ENCODE peak calls at places on chromosomes 16 and 17, in nine cellular contexts. One of them, this sample, is unnamed.

GRCh38 chr16:48963901-48964615 is 317.6 kb downstream of the CBLN1 start:
- DNase-seq in MCF 10A: peak
- DNase-seq in NCI-H82: no peak
- DNase-seq in activated naive CD8-positive, alpha-beta T cell treated with anti-CD3 and anti-CD28 coated beads, Interleukin-2, amount 50 U/mL, for 24 hours: no peak
- DNase-seq in AG20443: peak
- DNase-seq in NCI-H1930: no peak
- DNase-seq in stimulated activated CD4-positive, alpha-beta T cell treated with anti-CD3 and anti-CD28 coated beads, Interleukin-4, amount 100 ng/mL, for 24 hours: no peak
- DNase-seq in NCI-H748 treated with DMSO at 0.1 percent for 48 hours: no peak
- DNase-seq in brain microvascular endothelial cell: no peak
- DNase-seq in this sample: no peak

GRCh38 chr17:16378631-16379282 is 2.1 kb upstream of the UBB start:
- DNase-seq in stimulated activated CD4-positive, alpha-beta T cell treated with anti-CD3 and anti-CD28 coated beads, Interleukin-4, amount 100 ng/mL, for 24 hours: no peak
- DNase-seq in NCI-H82: no peak
- DNase-seq in activated naive CD8-positive, alpha-beta T cell treated with anti-CD3 and anti-CD28 coated beads, Interleukin-2, amount 50 U/mL, for 24 hours: no peak
- DNase-seq in MCF 10A: peak
- DNase-seq in AG20443: no peak
- DNase-seq in NCI-H1930: no peak
- DNase-seq in brain microvascular endothelial cell: no peak
- DNase-seq in NCI-H748 treated with DMSO at 0.1 percent for 48 hours: no peak
- DNase-seq in this sample: no peak

GRCh38 chr16:76748698-76749097 is 442.3 kb upstream of the MON1B start:
- DNase-seq in NCI-H82: no peak
- DNase-seq in AG20443: no peak
- DNase-seq in NCI-H1930: no peak
- DNase-seq in brain microvascular endothelial cell: no peak
- DNase-seq in NCI-H748 treated with DMSO at 0.1 percent for 48 hours: peak
- DNase-seq in MCF 10A: no peak
- DNase-seq in stimulated activated CD4-positive, alpha-beta T cell treated with anti-CD3 and anti-CD28 coated beads, Interleukin-4, amount 100 ng/mL, for 24 hours: no peak
- DNase-seq in activated naive CD8-positive, alpha-beta T cell treated with anti-CD3 and anti-CD28 coated beads, Interleukin-2, amount 50 U/mL, for 24 hours: no peak
- DNase-seq in this sample: no peak

GRCh38 chr17:76623271-76624146 is 20.0 kb downstream of the ST6GALNAC1 start:
- DNase-seq in AG20443: peak
- DNase-seq in brain microvascular endothelial cell: peak
- DNase-seq in NCI-H82: peak
- DNase-seq in stimulated activated CD4-positive, alpha-beta T cell treated with anti-CD3 and anti-CD28 coated beads, Interleukin-4, amount 100 ng/mL, for 24 hours: peak
- DNase-seq in NCI-H1930: no peak
- DNase-seq in activated naive CD8-positive, alpha-beta T cell treated with anti-CD3 and anti-CD28 coated beads, Interleukin-2, amount 50 U/mL, for 24 hours: peak
- DNase-seq in NCI-H748 treated with DMSO at 0.1 percent for 48 hours: peak
- DNase-seq in MCF 10A: peak
- DNase-seq in this sample: peak

GRCh38 chr17:82888583-82889495 is 49.0 kb upstream of the ZNF750 start:
- DNase-seq in MCF 10A: no peak
- DNase-seq in NCI-H748 treated with DMSO at 0.1 percent for 48 hours: no peak
- DNase-seq in AG20443: no peak
- DNase-seq in NCI-H1930: no peak
- DNase-seq in activated naive CD8-positive, alpha-beta T cell treated with anti-CD3 and anti-CD28 coated beads, Interleukin-2, amount 50 U/mL, for 24 hours: no peak
- DNase-seq in NCI-H82: no peak
- DNase-seq in stimulated activated CD4-positive, alpha-beta T cell treated with anti-CD3 and anti-CD28 coated beads, Interleukin-4, amount 100 ng/mL, for 24 hours: no peak
- DNase-seq in brain microvascular endothelial cell: no peak
- DNase-seq in this sample: no peak

GRCh38 chr16:10895053-10895946 is 18.3 kb downstream of the CIITA start:
- DNase-seq in NCI-H748 treated with DMSO at 0.1 percent for 48 hours: no peak
- DNase-seq in MCF 10A: peak
- DNase-seq in NCI-H1930: no peak
- DNase-seq in activated naive CD8-positive, alpha-beta T cell treated with anti-CD3 and anti-CD28 coated beads, Interleukin-2, amount 50 U/mL, for 24 hours: peak
- DNase-seq in brain microvascular endothelial cell: peak
- DNase-seq in AG20443: peak
- DNase-seq in NCI-H82: no peak
- DNase-seq in stimulated activated CD4-positive, alpha-beta T cell treated with anti-CD3 and anti-CD28 coated beads, Interleukin-4, amount 100 ng/mL, for 24 hours: no peak
- DNase-seq in this sample: peak

GRCh38 chr16:50166511-50167500 is 13.7 kb downstream of the TENT4B start:
- DNase-seq in NCI-H82: no peak
- DNase-seq in MCF 10A: peak
- DNase-seq in NCI-H1930: no peak
- DNase-seq in AG20443: no peak
- DNase-seq in stimulated activated CD4-positive, alpha-beta T cell treated with anti-CD3 and anti-CD28 coated beads, Interleukin-4, amount 100 ng/mL, for 24 hours: peak
- DNase-seq in activated naive CD8-positive, alpha-beta T cell treated with anti-CD3 and anti-CD28 coated beads, Interleukin-2, amount 50 U/mL, for 24 hours: peak
- DNase-seq in brain microvascular endothelial cell: no peak
- DNase-seq in NCI-H748 treated with DMSO at 0.1 percent for 48 hours: no peak
- DNase-seq in this sample: no peak

GRCh38 chr16:69115361-69115760 is 9.9 kb downstream of the HAS3 start:
- DNase-seq in activated naive CD8-positive, alpha-beta T cell treated with anti-CD3 and anti-CD28 coated beads, Interleukin-2, amount 50 U/mL, for 24 hours: no peak
- DNase-seq in NCI-H1930: no peak
- DNase-seq in brain microvascular endothelial cell: no peak
- DNase-seq in MCF 10A: no peak
- DNase-seq in stimulated activated CD4-positive, alpha-beta T cell treated with anti-CD3 and anti-CD28 coated beads, Interleukin-4, amount 100 ng/mL, for 24 hours: no peak
- DNase-seq in NCI-H748 treated with DMSO at 0.1 percent for 48 hours: no peak
- DNase-seq in AG20443: no peak
- DNase-seq in NCI-H82: no peak
- DNase-seq in this sample: no peak

GRCh38 chr17:8047769-8048110 is 8.9 kb downstream of the ALOX15B start:
- DNase-seq in brain microvascular endothelial cell: no peak
- DNase-seq in MCF 10A: no peak
- DNase-seq in activated naive CD8-positive, alpha-beta T cell treated with anti-CD3 and anti-CD28 coated beads, Interleukin-2, amount 50 U/mL, for 24 hours: no peak
- DNase-seq in NCI-H82: no peak
- DNase-seq in NCI-H1930: no peak
- DNase-seq in NCI-H748 treated with DMSO at 0.1 percent for 48 hours: no peak
- DNase-seq in stimulated activated CD4-positive, alpha-beta T cell treated with anti-CD3 and anti-CD28 coated beads, Interleukin-4, amount 100 ng/mL, for 24 hours: no peak
- DNase-seq in AG20443: no peak
- DNase-seq in this sample: no peak

GRCh38 chr16:29809031-29809747 is 2.8 kb upstream of the PRRT2 start:
- DNase-seq in activated naive CD8-positive, alpha-beta T cell treated with anti-CD3 and anti-CD28 coated beads, Interleukin-2, amount 50 U/mL, for 24 hours: no peak
- DNase-seq in NCI-H82: no peak
- DNase-seq in stimulated activated CD4-positive, alpha-beta T cell treated with anti-CD3 and anti-CD28 coated beads, Interleukin-4, amount 100 ng/mL, for 24 hours: peak
- DNase-seq in AG20443: no peak
- DNase-seq in MCF 10A: no peak
- DNase-seq in brain microvascular endothelial cell: no peak
- DNase-seq in NCI-H748 treated with DMSO at 0.1 percent for 48 hours: no peak
- DNase-seq in NCI-H1930: no peak
- DNase-seq in this sample: no peak

GRCh38 chr16:2971985-2972784 is 3.0 kb downstream of the PAQR4 start:
- DNase-seq in stimulated activated CD4-positive, alpha-beta T cell treated with anti-CD3 and anti-CD28 coated beads, Interleukin-4, amount 100 ng/mL, for 24 hours: no peak
- DNase-seq in NCI-H1930: no peak
- DNase-seq in activated naive CD8-positive, alpha-beta T cell treated with anti-CD3 and anti-CD28 coated beads, Interleukin-2, amount 50 U/mL, for 24 hours: no peak
- DNase-seq in MCF 10A: no peak
- DNase-seq in brain microvascular endothelial cell: no peak
- DNase-seq in NCI-H748 treated with DMSO at 0.1 percent for 48 hours: no peak
- DNase-seq in AG20443: no peak
- DNase-seq in NCI-H82: peak
- DNase-seq in this sample: no peak

GRCh38 chr17:57294629-57295501 is 38.5 kb downstream of the MSI2 start:
- DNase-seq in brain microvascular endothelial cell: peak
- DNase-seq in stimulated activated CD4-positive, alpha-beta T cell treated with anti-CD3 and anti-CD28 coated beads, Interleukin-4, amount 100 ng/mL, for 24 hours: peak
- DNase-seq in NCI-H748 treated with DMSO at 0.1 percent for 48 hours: peak
- DNase-seq in AG20443: no peak
- DNase-seq in MCF 10A: peak
- DNase-seq in NCI-H82: peak
- DNase-seq in activated naive CD8-positive, alpha-beta T cell treated with anti-CD3 and anti-CD28 coated beads, Interleukin-2, amount 50 U/mL, for 24 hours: peak
- DNase-seq in NCI-H1930: no peak
- DNase-seq in this sample: peak

GRCh38 chr16:728131-728889 is 1.4 kb downstream of the HAGHL start:
- DNase-seq in activated naive CD8-positive, alpha-beta T cell treated with anti-CD3 and anti-CD28 coated beads, Interleukin-2, amount 50 U/mL, for 24 hours: peak
- DNase-seq in NCI-H1930: peak
- DNase-seq in NCI-H82: peak
- DNase-seq in NCI-H748 treated with DMSO at 0.1 percent for 48 hours: peak
- DNase-seq in brain microvascular endothelial cell: peak
- DNase-seq in MCF 10A: peak
- DNase-seq in AG20443: peak
- DNase-seq in stimulated activated CD4-positive, alpha-beta T cell treated with anti-CD3 and anti-CD28 coated beads, Interleukin-4, amount 100 ng/mL, for 24 hours: peak
- DNase-seq in this sample: peak

GRCh38 chr16:4272114-4272954 is 489 bp downstream of the TFAP4 start:
- DNase-seq in NCI-H82: peak
- DNase-seq in NCI-H748 treated with DMSO at 0.1 percent for 48 hours: peak
- DNase-seq in NCI-H1930: peak
- DNase-seq in AG20443: peak
- DNase-seq in brain microvascular endothelial cell: no peak
- DNase-seq in stimulated activated CD4-positive, alpha-beta T cell treated with anti-CD3 and anti-CD28 coated beads, Interleukin-4, amount 100 ng/mL, for 24 hours: no peak
- DNase-seq in activated naive CD8-positive, alpha-beta T cell treated with anti-CD3 and anti-CD28 coated beads, Interleukin-2, amount 50 U/mL, for 24 hours: peak
- DNase-seq in MCF 10A: peak
- DNase-seq in this sample: no peak

GRCh38 chr16:65698943-65699342 is 577.1 kb upstream of the CDH11 start:
- DNase-seq in NCI-H82: peak
- DNase-seq in brain microvascular endothelial cell: peak
- DNase-seq in NCI-H1930: no peak
- DNase-seq in stimulated activated CD4-positive, alpha-beta T cell treated with anti-CD3 and anti-CD28 coated beads, Interleukin-4, amount 100 ng/mL, for 24 hours: no peak
- DNase-seq in MCF 10A: no peak
- DNase-seq in AG20443: peak
- DNase-seq in NCI-H748 treated with DMSO at 0.1 percent for 48 hours: no peak
- DNase-seq in activated naive CD8-positive, alpha-beta T cell treated with anti-CD3 and anti-CD28 coated beads, Interleukin-2, amount 50 U/mL, for 24 hours: no peak
- DNase-seq in this sample: no peak

GRCh38 chr16:65314246-65315003 is 192.6 kb upstream of the CDH11 start:
- DNase-seq in NCI-H82: no peak
- DNase-seq in MCF 10A: no peak
- DNase-seq in NCI-H748 treated with DMSO at 0.1 percent for 48 hours: no peak
- DNase-seq in activated naive CD8-positive, alpha-beta T cell treated with anti-CD3 and anti-CD28 coated beads, Interleukin-2, amount 50 U/mL, for 24 hours: no peak
- DNase-seq in brain microvascular endothelial cell: peak
- DNase-seq in stimulated activated CD4-positive, alpha-beta T cell treated with anti-CD3 and anti-CD28 coated beads, Interleukin-4, amount 100 ng/mL, for 24 hours: no peak
- DNase-seq in AG20443: peak
- DNase-seq in NCI-H1930: no peak
- DNase-seq in this sample: no peak

GRCh38 chr17:45302649-45303173 is 14.1 kb downstream of the MAP3K14 start:
- DNase-seq in NCI-H1930: no peak
- DNase-seq in MCF 10A: no peak
- DNase-seq in AG20443: peak
- DNase-seq in NCI-H748 treated with DMSO at 0.1 percent for 48 hours: no peak
- DNase-seq in brain microvascular endothelial cell: peak
- DNase-seq in NCI-H82: no peak
- DNase-seq in stimulated activated CD4-positive, alpha-beta T cell treated with anti-CD3 and anti-CD28 coated beads, Interleukin-4, amount 100 ng/mL, for 24 hours: peak
- DNase-seq in activated naive CD8-positive, alpha-beta T cell treated with anti-CD3 and anti-CD28 coated beads, Interleukin-2, amount 50 U/mL, for 24 hours: no peak
- DNase-seq in this sample: peak

GRCh38 chr17:78366109-78366848 is 6.4 kb upstream of the SOCS3 start:
- DNase-seq in AG20443: no peak
- DNase-seq in MCF 10A: no peak
- DNase-seq in brain microvascular endothelial cell: no peak
- DNase-seq in stimulated activated CD4-positive, alpha-beta T cell treated with anti-CD3 and anti-CD28 coated beads, Interleukin-4, amount 100 ng/mL, for 24 hours: no peak
- DNase-seq in activated naive CD8-positive, alpha-beta T cell treated with anti-CD3 and anti-CD28 coated beads, Interleukin-2, amount 50 U/mL, for 24 hours: no peak
- DNase-seq in NCI-H1930: no peak
- DNase-seq in NCI-H82: no peak
- DNase-seq in NCI-H748 treated with DMSO at 0.1 percent for 48 hours: no peak
- DNase-seq in this sample: no peak

This sample was measured in activated CD8-positive, alpha-beta T cell treated with anti-CD3 and anti-CD28 coated beads, Interleukin-2, amount 10 ng/mL, durations not matched to agents 7 days and 5 days.